ENCODE peak calls at places on chromosomes 16 and 17, in four cellular contexts. I, L, P and R are unnamed samples.

GRCh38 chr16:73616186-73616585 is 568.3 kb upstream of the ZFHX3 start:
- DNase-seq in L (peak; percentile 33), P (no peak), I (no peak), R (no peak)

GRCh38 chr17:10059684-10060211 is 138.7 kb downstream of the GAS7 start:
- DNase-seq in P (peak; percentile 48), I (peak; percentile 37), L (no peak), R (no peak)

GRCh38 chr17:28347261-28347891 is 10.0 kb downstream of the POLDIP2 start:
- DNase-seq in P (no peak), L (no peak), I (no peak), R (no peak)

GRCh38 chr17:79438045-79438444 is 172.8 kb downstream of the RBFOX3 start:
- DNase-seq in L (no peak), P (no peak), I (no peak), R (no peak)

GRCh38 chr17:42323268-42323773 is 35.0 kb downstream of the STAT5A start:
- DNase-seq in P (no peak), I (no peak), L (no peak), R (no peak)

GRCh38 chr17:9900744-9901143 is 4.3 kb downstream of the RCVRN start:
- DNase-seq in L (no peak), I (no peak), P (peak; percentile 54), R (no peak)

GRCh38 chr16:678209-678857 is 1.9 kb upstream of the STUB1 start:
- DNase-seq in L (no peak), P (no peak), I (no peak), R (no peak)

GRCh38 chr17:72125742-72126141 is 4.9 kb downstream of the SOX9 start:
- DNase-seq in I (no peak), P (no peak), L (no peak), R (no peak)

GRCh38 chr17:46819906-46820351 is 1.4 kb upstream of the WNT3 start:
- DNase-seq in L (no peak), I (no peak), P (no peak), R (no peak)

DNA sequence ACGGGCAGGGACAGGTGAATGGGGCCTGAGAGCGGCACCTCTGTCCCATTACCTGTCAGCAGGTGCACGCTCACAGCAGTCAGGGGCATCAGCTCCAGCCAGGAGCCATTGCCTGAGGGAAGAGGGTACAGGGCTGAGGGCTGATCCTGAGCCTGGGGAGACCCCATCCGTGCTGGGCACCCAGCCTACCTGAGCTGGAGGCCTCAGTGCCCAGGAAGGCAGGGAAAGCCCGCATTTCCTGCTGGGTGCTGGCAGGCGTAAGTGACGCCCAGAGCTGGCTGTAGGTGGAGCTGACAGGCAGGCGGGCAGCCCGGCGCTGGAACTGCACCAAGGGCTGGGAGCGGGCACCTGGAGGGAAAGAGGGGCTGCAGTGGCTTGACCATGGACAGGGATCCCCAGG is 7.4 kb downstream of the FAM171A2 start:
- DNase-seq in P (no peak), I (no peak), L (no peak), R (no peak)
- TF ChIP-seq CTCF in P (no peak), I (no peak), L (no peak), R (no peak)

DNA sequence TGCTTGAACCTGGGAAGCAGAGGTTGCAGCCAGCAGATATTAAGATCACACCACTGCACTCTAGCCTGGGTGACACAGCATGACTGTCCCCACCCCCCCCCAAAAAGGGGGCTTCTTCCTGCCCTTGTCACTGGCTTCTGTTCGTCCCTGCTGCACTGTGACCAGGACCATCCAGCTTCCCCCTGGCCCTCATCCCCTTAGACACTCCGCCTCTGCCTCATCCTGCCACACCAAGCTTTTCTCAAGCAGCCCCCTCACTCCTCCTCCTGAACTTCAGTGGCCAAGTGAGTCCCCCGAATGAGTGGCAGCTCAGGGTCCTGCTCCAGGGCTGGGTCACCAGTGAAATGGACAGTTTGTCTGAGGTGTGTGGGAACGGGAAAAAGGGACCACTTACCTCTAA is 177.3 kb downstream of the CPPED1 start:
- DNase-seq in P (no peak), L (no peak), I (no peak), R (no peak)
- H3K4me3 ChIP-seq in P (no peak overlapping the region), L (no peak overlapping the region), I (no peak overlapping the region), R (no peak overlapping the region)

GRCh38 chr17:34248807-34249496 is 6.1 kb upstream of the CCL2 start:
- DNase-seq in I (no peak), P (no peak), L (no peak), R (no peak)

GRCh38 chr17:34246872-34247271 is 8.2 kb upstream of the CCL2 start:
- DNase-seq in I (no peak), P (no peak), L (no peak), R (no peak)

GRCh38 chr17:34251186-34251585 is 3.9 kb upstream of the CCL2 start:
- DNase-seq in P (no peak), I (no peak), L (no peak), R (no peak)

GRCh38 chr17:34252138-34252889 is 2.8 kb upstream of the CCL2 start:
- DNase-seq in I (peak; percentile 93), P (peak; percentile 94), L (no peak), R (no peak)

DNA sequence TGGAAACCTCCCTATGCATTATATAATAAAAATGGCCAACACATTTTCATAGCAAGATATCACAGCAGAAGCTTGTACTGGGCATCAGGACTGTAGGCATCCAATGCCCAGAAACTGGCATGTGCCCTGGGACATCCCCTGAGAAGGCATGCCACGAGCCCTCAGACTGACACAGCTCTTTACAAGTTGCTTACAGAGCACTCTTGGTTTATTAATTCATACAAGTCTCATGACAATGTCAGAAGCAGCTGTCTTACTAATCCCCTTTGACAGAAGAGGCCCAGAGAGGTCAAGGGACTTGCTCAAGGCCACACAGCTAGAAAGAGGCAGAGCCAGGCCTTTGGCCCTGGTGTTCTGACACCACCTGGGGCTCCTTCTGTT is 5.6 kb upstream of the CCL2 start:
- DNase-seq in L (no peak), P (no peak), I (no peak), R (no peak)
- H3K4me1 ChIP-seq in L (no peaks in the 10 kb centered on the region), P (peaks cover 45% of the 10 kb centered on the region), I (peaks cover 33% of the 10 kb centered on the region), R (no peaks in the 10 kb centered on the region)

GRCh38 chr17:61314368-61315078 is 85.1 kb upstream of the TBX2 start:
- DNase-seq in L (no peak), P (peak; percentile 69), I (peak; percentile 25), R (no peak)
- TF ChIP-seq CTCF in L (peak; percentile 8), P (peak; percentile 41), I (peak; percentile 8), R (no peak)

GRCh38 chr17:44309472-44309871 is 1.1 kb downstream of the RUNDC3A start:
- DNase-seq in I (no peak), P (no peak), L (no peak), R (no peak)
- H3K4me3 ChIP-seq in I (no peak overlapping the region), P (no peak overlapping the region), L (no peak overlapping the region), R (peak overlapping the region; percentile 41)